ENCODE peak calls at places on chromosomes 6 and 20, in four cellular contexts. N, D, P and V are unnamed samples.
A peak's percentile ranks its signal among the peaks of the same experiment; 100 is the strongest.

GRCh38 chr20:46752639-46753235 is 43.3 kb downstream of the SLC2A10 start:
- DNase-seq in N (peak; percentile 82), D (peak; percentile 78), P (peak; percentile 72), V (peak; percentile 74)

GRCh38 chr6:1636971-1637871 is 27.5 kb downstream of the FOXC1 start:
- DNase-seq in N (peak; percentile 78), D (no peak), P (no peak), V (no peak)

GRCh38 chr6:3624268-3625136 is 127.0 kb downstream of the PXDC1 start:
- DNase-seq in N (no peak), D (no peak), P (no peak), V (no peak)

GRCh38 chr6:11120273-11121005 is 8.9 kb upstream of the ERVFRD-1 start:
- DNase-seq in N (peak; percentile 90), D (no peak), P (peak; percentile 54), V (peak; percentile 55)

GRCh38 chr20:36091561-36092423 is 62.7 kb upstream of the EPB41L1 start:
- DNase-seq in N (peak; percentile 18), D (no peak), P (no peak), V (no peak)

GRCh38 chr6:34243131-34243771 is 5.6 kb downstream of the SMIM29 start:
- DNase-seq in N (peak; percentile 67), D (no peak), P (peak; percentile 28), V (peak; percentile 40)

GRCh38 chr6:140979642-140980091 is 1153.1 kb upstream of the GJE1 start:
- DNase-seq in N (no peak), D (peak; percentile 32), P (peak; percentile 98), V (peak; percentile 98)

GRCh38 chr6:156988276-156989158 is 211.3 kb downstream of the ARID1B start:
- DNase-seq in N (no peak), D (peak; percentile 26), P (no peak), V (peak; percentile 17)

GRCh38 chr6:93341900-93342613 is 77.3 kb downstream of the EPHA7 start:
- DNase-seq in N (no peak), D (no peak), P (no peak), V (no peak)

GRCh38 chr20:57179265-57179664 is 87.2 kb downstream of the BMP7 start:
- DNase-seq in N (no peak), D (no peak), P (no peak), V (no peak)

GRCh38 chr6:34236423-34237315 is at the start of gene HMGA1:
- DNase-seq in N (peak; percentile 94), D (peak; percentile 99), P (peak; percentile 77), V (peak; percentile 82)

GRCh38 chr6:43644940-43645612 is at the start of gene RSPH9:
- DNase-seq in N (no peak), D (peak; percentile 88), P (peak; percentile 63), V (peak; percentile 66)

GRCh38 chr6:45613678-45614077 is 235.9 kb upstream of the SUPT3H start:
- DNase-seq in N (no peak), D (no peak), P (peak; percentile 74), V (peak; percentile 67)

GRCh38 chr6:71391126-71391525 is 102.5 kb downstream of the OGFRL1 start:
- DNase-seq in N (no peak), D (no peak), P (no peak), V (no peak)

GRCh38 chr6:90286884-90287488 is 9.7 kb downstream of the BACH2 start:
- DNase-seq in N (peak; percentile 72), D (peak; percentile 66), P (peak; percentile 27), V (peak; percentile 53)

GRCh38 chr6:7085911-7086310 is 21.9 kb upstream of the RREB1 start:
- DNase-seq in N (peak; percentile 16), D (peak; percentile 82), P (no peak), V (peak; percentile 15)

GRCh38 chr6:156440688-156441087 is 336.5 kb upstream of the ARID1B start:
- DNase-seq in N (no peak), D (no peak), P (no peak), V (no peak)

GRCh38 chr6:147933201-147933600 is 409.4 kb upstream of the SASH1 start:
- DNase-seq in N (no peak), D (no peak), P (no peak), V (no peak)

GRCh38 chr6:14452567-14453527 is 335.3 kb downstream of the CD83 start:
- DNase-seq in N (no peak), D (no peak), P (no peak), V (no peak)

GRCh38 chr20:53865905-53866786 is 204.2 kb downstream of the BCAS1 start:
- DNase-seq in N (peak; percentile 99), D (peak; percentile 50), P (peak; percentile 73), V (peak; percentile 67)

GRCh38 chr6:37518116-37518515 is 18.4 kb upstream of the CCDC167 start:
- DNase-seq in N (no peak), D (no peak), P (no peak), V (no peak)

GRCh38 chr6:167141667-167142432 is 15.9 kb downstream of the GPR31 start:
- DNase-seq in N (peak; percentile 41), D (peak; percentile 70), P (peak; percentile 5), V (peak; percentile 31)

GRCh38 chr20:62728028-62728780 is 19.6 kb downstream of the NTSR1 start:
- DNase-seq in N (no peak), D (no peak), P (no peak), V (no peak)

GRCh38 chr6:21026576-21027273 is 492.5 kb downstream of the CDKAL1 start:
- DNase-seq in N (peak; percentile 76), D (no peak), P (peak; percentile 72), V (peak; percentile 48)

GRCh38 chr6:1436334-1437306 is 47.2 kb downstream of the FOXF2 start:
- DNase-seq in N (peak; percentile 92), D (peak; percentile 76), P (peak; percentile 86), V (peak; percentile 76)

GRCh38 chr6:43303751-43304331 is 4.8 kb downstream of the CRIP3 start:
- DNase-seq in N (no peak), D (no peak), P (no peak), V (no peak)

GRCh38 chr20:34530342-34530741 is 14.1 kb downstream of the DYNLRB1 start:
- DNase-seq in N (no peak), D (no peak), P (peak; percentile 47), V (no peak)

GRCh38 chr6:111992851-111993250 is 61.1 kb upstream of the CCN6 start:
- DNase-seq in N (peak; percentile 60), D (no peak), P (no peak), V (peak; percentile 64)

GRCh38 chr6:145813285-145814034 is 1.1 kb downstream of the FBXO30 start:
- DNase-seq in N (peak; percentile 72), D (peak; percentile 31), P (peak; percentile 73), V (peak; percentile 74)

DNA sequence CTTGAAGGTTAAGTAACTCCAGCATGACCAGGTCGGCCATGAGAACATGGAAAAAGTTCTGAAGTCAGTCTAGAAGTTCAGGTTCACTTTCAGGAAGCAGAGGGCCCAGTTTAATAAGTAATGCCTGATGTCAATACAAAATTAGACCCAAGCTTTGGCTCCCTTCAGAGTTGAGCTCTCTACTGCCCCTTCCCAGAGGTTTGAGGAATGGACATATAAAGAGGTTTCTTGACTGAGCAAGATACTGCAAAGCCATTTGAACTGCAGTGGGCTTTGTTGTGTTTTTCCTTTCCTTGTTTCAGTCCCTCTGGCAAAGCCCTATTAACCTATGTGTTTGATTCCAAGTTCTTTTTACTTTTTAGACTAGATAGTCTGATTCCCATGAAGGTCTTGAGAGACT is 97.8 kb upstream of the PREP start:
- DNase-seq in N (no peak), D (no peak), P (no peak), V (no peak)
- TF ChIP-seq CTCF in N (peak; percentile 25), D (no peak), P (no peak), V (no peak)

GRCh38 chr6:28675600-28675999 is 149.9 kb downstream of the GPX5 start:
- DNase-seq in N (no peak), D (no peak), P (no peak), V (no peak)

GRCh38 chr6:28673417-28673799 is 147.7 kb downstream of the GPX5 start:
- DNase-seq in N (no peak), D (no peak), P (no peak), V (no peak)

DNA sequence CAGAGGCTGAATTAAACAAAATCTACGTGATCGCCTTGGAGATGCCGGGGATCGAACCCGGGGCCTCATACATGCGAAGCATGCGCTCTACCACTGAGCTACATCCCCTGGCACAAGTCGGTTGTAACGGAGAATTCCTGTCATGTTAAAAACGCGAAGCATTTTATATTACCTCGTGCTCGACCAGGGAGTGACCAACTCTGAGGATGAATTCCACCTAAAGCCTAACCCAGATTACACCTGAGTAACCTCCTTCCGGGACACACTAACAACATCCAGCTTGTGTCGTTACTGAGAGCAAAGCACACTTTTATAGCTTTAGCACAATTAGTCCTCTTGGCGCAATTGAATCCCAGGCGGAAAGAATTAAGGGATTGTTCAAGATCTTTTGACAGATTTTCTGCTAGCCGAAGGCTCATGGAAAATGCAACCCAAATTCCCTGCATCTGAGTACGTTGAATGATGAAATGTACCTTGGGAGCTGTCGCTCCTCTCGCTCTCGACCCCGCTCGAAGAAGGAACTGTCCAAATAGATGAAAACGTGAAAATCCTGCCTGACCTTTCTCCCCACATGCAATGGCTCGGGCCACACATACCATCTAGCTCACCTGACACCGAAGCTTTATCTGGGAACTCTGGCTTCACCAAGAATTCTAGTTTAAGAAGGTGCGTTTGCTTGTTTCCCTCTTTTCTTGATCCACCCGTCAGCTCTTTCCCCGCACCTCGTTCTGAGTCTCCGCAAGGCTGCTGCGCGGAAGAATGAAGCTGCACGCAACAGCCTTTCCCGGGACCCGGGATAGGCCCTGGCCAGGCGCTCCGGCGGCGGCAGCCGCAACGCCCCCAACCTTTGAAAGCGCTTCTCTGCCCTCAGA is 148.4 kb downstream of the GPX5 start:
- DNase-seq in N (peak; percentile 92), D (peak; percentile 51), P (peak; percentile 72), V (peak; percentile 70)
- H3K4me3 ChIP-seq in N (peak overlapping the region; percentile 73), D (peak overlapping the region; percentile 44), P (peak overlapping the region; percentile 60), V (peak overlapping the region; percentile 55)

DNA sequence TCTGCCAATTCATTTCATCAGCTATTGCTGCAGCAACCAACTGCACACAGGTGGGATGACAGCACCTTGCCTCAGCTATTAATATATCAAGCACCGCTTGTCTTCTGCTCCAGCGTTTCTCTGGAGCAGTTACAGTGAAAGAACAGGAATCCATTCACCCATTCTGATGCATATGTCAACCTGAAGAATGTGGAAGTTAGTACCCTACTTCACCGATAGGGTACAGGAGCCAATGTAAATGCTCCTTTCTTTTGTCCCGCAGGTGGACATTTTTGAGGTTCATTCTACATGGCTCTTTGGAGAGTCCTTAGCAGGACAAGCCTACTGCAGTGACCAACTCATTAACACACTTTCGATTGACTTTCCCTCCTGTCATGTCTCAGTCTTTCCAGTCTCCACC is 139.9 kb upstream of the PRND start:
- DNase-seq in N (no peak), D (no peak), P (no peak), V (no peak)
- TF ChIP-seq CTCF in N (no peak), D (peak; percentile 2), P (no peak), V (no peak)

GRCh38 chr6:113380591-113380990 is 476.6 kb upstream of the MARCKS start:
- DNase-seq in N (no peak), D (no peak), P (no peak), V (no peak)

GRCh38 chr6:113383701-113384100 is 473.4 kb upstream of the MARCKS start:
- DNase-seq in N (no peak), D (no peak), P (no peak), V (no peak)

GRCh38 chr6:113385020-113385431 is 472.1 kb upstream of the MARCKS start:
- DNase-seq in N (peak; percentile 33), D (no peak), P (peak; percentile 53), V (no peak)

GRCh38 chr6:113381232-113381631 is 475.9 kb upstream of the MARCKS start:
- DNase-seq in N (peak; percentile 7), D (no peak), P (no peak), V (no peak)

DNA sequence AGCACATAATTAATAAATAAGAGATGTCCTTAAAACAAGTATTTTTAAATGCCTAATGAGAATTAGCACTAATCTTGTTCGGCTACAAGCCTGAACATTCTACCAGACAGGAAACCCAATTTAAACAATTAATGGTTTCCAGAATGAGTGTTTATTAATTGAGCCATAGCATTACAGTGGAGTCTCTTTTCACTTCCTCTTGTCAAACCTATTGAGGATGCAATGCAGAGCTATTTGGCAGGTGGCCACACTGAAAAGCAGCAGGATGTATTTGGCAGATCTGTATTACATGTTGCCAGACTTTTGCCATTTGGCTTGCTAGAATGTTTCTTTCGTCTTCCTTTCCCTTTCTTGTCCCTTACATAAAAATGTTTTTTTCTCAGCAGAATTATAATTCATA is 475.2 kb upstream of the MARCKS start:
- DNase-seq in N (peak; percentile 42), D (peak; percentile 18), P (peak; percentile 92), V (peak; percentile 86)
- H3K4me3 ChIP-seq in N (no peak overlapping the region), D (no peak overlapping the region), P (no peak overlapping the region), V (no peak overlapping the region)